ENCODE peak calls at places on chromosomes 6 and 20, in nine cellular contexts. O is pancreas, M is AG09319, X is neural progenitor cell, W is fibroblast of lung, K is adrenal gland, H is MM.1S, C is lower lobe of right lung, U is WTC11. P is an unnamed sample.
A peak's percentile ranks its signal among the peaks of the same experiment; 100 is the strongest.

GRCh38 chr20:4949833-4950178 is 51.5 kb downstream of the SLC23A2 start:
- DNase-seq in X (peak; percentile 51), M (no peak), K (peak; percentile 81), O (no peak), U (no peak), W (peak; percentile 67), H (peak; percentile 56), C (no peak), P (peak; percentile 44)

GRCh38 chr6:31142356-31142755 is 3.5 kb upstream of the PSORS1C2 start:
- DNase-seq in M (no peak), X (no peak), C (no peak), O (no peak), W (no peak), H (no peak), U (no peak), K (no peak), P (no peak)

GRCh38 chr6:132401120-132401940 is at the start of gene MOXD1:
- DNase-seq in O (peak; percentile 46), U (peak; percentile 72), C (no peak), M (peak; percentile 12), H (peak; percentile 43), K (peak; percentile 69), W (peak; percentile 47), X (peak; percentile 84), P (peak; percentile 76)

GRCh38 chr6:39420300-39421265 is 98.1 kb upstream of the KCNK16 start:
- DNase-seq in X (no peak), C (no peak), O (no peak), W (peak; percentile 51), U (no peak), H (no peak), M (no peak), K (no peak), P (no peak)

GRCh38 chr20:5463007-5463686 is 146.4 kb upstream of the PROKR2 start:
- DNase-seq in O (peak; percentile 81), K (no peak), C (no peak), H (no peak), W (no peak), U (no peak), X (no peak), M (no peak), P (no peak)

GRCh38 chr6:129671442-129672344 is 38.3 kb downstream of the ARHGAP18 start:
- DNase-seq in W (no peak), K (no peak), O (no peak), X (peak; percentile 33), C (peak; percentile 80), H (no peak), U (no peak), M (no peak), P (peak; percentile 58)

GRCh38 chr6:1296542-1296941 is 15.4 kb upstream of the FOXQ1 start:
- DNase-seq in M (no peak), K (no peak), X (no peak), U (no peak), O (no peak), H (no peak), W (peak; percentile 53), C (no peak), P (no peak)

GRCh38 chr6:152164957-152165356 is 357.5 kb downstream of the ESR1 start:
- DNase-seq in X (no peak), C (no peak), K (no peak), O (no peak), H (no peak), W (no peak), U (no peak), M (no peak), P (no peak)

GRCh38 chr6:10014561-10014960 is 400.3 kb downstream of the TFAP2A start:
- DNase-seq in U (no peak), K (no peak), X (peak; percentile 15), M (peak; percentile 12), W (no peak), O (no peak), C (no peak), H (no peak), P (no peak)

GRCh38 chr20:46099491-46100287 is 9.9 kb upstream of the NCOA5 start:
- DNase-seq in C (no peak), X (peak; percentile 52), U (peak; percentile 76), H (peak; percentile 12), K (no peak), W (no peak), O (no peak), M (no peak), P (peak; percentile 47)

GRCh38 chr20:50967621-50968020 is 9.0 kb downstream of the MOCS3 start:
- DNase-seq in M (no peak), H (no peak), W (no peak), O (no peak), U (no peak), K (no peak), X (peak; percentile 92), C (no peak), P (no peak)

GRCh38 chr6:63804381-63804956 is 168.9 kb downstream of the PHF3 start:
- DNase-seq in U (no peak), O (no peak), W (peak; percentile 65), X (no peak), M (no peak), K (no peak), H (no peak), C (no peak), P (no peak)

GRCh38 chr6:168037856-168038255 is 40.4 kb downstream of the KIF25 start:
- DNase-seq in M (no peak), X (no peak), U (no peak), C (no peak), H (no peak), K (no peak), O (no peak), W (no peak), P (no peak)

GRCh38 chr6:3361312-3362037 is 95.4 kb downstream of the SLC22A23 start:
- DNase-seq in U (no peak), M (no peak), X (no peak), H (no peak), C (no peak), K (no peak), O (no peak), W (no peak), P (no peak)

GRCh38 chr6:109485536-109485935 is 2.5 kb upstream of the ZBTB24 start:
- DNase-seq in K (no peak), W (no peak), M (no peak), C (no peak), X (no peak), O (no peak), H (no peak), U (no peak), P (no peak)

DNA sequence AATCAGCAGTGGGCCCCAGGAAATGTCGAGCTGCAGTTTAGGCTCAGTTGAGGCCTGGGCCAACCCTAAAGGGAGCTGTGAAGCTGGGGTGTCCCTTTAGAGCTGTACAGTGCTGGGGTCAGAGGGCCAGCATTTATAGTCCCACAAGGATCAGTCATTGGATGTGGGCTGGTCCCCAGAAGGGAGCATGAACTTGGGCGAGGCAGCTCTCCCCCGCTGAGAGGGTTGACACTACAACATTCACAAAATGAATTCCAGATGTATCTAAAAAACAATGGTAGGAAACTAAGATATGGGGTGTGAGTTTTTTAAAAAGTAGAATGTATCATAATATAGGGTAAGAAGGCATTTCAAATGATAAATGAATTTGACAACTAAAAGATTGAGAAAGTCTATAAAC is 29.8 kb upstream of the TMX4 start:
- DNase-seq in O (no peak), M (no peak), H (no peak), C (no peak), W (no peak), X (no peak), U (no peak), K (no peak), P (no peak)
- TF ChIP-seq CTCF in O (no peak), M (no peak), H (no peak), C (no peak), W (no peak), X (no peak), U (no peak), K (no peak), P (no peak)

DNA sequence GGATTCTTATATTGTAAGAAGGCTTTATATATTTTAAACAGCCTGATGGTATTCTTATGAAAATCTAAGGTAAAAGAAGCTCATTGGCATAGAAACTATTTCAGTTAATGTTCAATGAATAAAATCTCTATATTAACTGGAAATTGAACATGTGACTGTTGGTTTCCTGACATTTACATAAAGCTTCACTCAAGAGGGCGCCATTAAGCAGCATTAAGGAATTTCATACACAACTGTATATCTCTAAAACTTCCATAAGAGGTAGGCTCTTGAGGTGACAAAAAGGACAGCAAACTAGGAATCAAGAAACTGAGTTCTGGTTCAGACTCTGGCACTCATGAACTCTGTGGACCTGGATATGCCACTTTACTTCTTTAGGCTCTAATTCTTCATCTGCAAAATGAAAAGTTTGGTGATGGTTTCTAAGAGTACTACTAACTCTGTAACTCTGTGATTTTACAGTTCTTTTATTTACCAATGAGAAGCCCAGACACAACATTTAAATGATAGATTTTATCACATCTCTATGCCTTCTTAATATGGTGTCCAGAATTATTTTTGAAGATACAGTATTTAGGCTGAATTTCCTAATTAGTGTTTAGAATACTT is 147.5 kb downstream of the FLRT3 start:
- DNase-seq in K (no peak), X (peak; percentile 25), M (peak; percentile 14), C (no peak), W (peak; percentile 69), H (peak; percentile 46), U (no peak), O (no peak), P (no peak)
- TF ChIP-seq CTCF in K (no peak), X (peak; percentile 57), M (peak; percentile 57), C (no peak), W (peak; percentile 38), H (peak; percentile 50), U (no peak), O (no peak), P (no peak)

GRCh38 chr20:61919239-61919638 is 146.4 kb downstream of the TAF4 start:
- DNase-seq in H (no peak), M (no peak), C (no peak), U (no peak), K (no peak), W (no peak), X (no peak), O (no peak), P (no peak)

GRCh38 chr20:61919675-61920365 is 145.9 kb downstream of the TAF4 start:
- DNase-seq in W (no peak), X (no peak), K (no peak), C (no peak), O (no peak), H (no peak), M (no peak), U (no peak), P (no peak)

GRCh38 chr20:61916318-61916891 is 149.3 kb downstream of the TAF4 start:
- DNase-seq in M (no peak), K (no peak), H (no peak), U (no peak), X (no peak), W (no peak), O (no peak), C (no peak), P (no peak)

GRCh38 chr20:61917459-61917858 is 148.2 kb downstream of the TAF4 start:
- DNase-seq in H (no peak), W (no peak), U (no peak), C (no peak), K (no peak), M (no peak), O (no peak), X (no peak), P (no peak)

GRCh38 chr20:61918548-61918947 is 147.1 kb downstream of the TAF4 start:
- DNase-seq in C (no peak), W (no peak), U (peak; percentile 43), X (peak; percentile 31), O (no peak), H (no peak), M (no peak), K (no peak), P (no peak)
- TF ChIP-seq CTCF in C (no peak), W (no peak), U (peak; percentile 20), X (peak; percentile 37), O (no peak), H (peak; percentile 24), M (no peak), K (no peak), P (no peak)

GRCh38 chr6:37788259-37788658 is 31.3 kb upstream of the ZFAND3 start:
- DNase-seq in U (no peak), X (no peak), O (no peak), W (no peak), M (no peak), C (no peak), H (no peak), K (no peak), P (no peak)
- TF ChIP-seq CTCF in U (no peak), X (no peak), O (no peak), W (no peak), M (no peak), C (no peak), H (no peak), K (no peak), P (no peak)